ENCODE peak calls at places on chromosomes 11 and 22, in five cellular contexts. H, Q, R, G and C are unnamed samples.

GRCh38 chr22:48141301-48141700 is 1378.9 kb downstream of the TBC1D22A start:
- DNase-seq in H (no peak), Q (no peak), R (no peak), G (no peak), C (no peak)

GRCh38 chr11:58914821-58915543 is 24.3 kb upstream of the GLYATL1 start:
- DNase-seq in H (no peak), Q (no peak), R (no peak), G (no peak), C (no peak)

GRCh38 chr22:24494182-24494534 is 974 bp upstream of the UPB1 start:
- DNase-seq in H (no peak), Q (no peak), R (no peak), G (no peak), C (no peak)

GRCh38 chr11:15801616-15802015 is 554.7 kb downstream of the SOX6 start:
- DNase-seq in H (no peak), Q (no peak), R (no peak), G (no peak), C (no peak)

GRCh38 chr22:48493733-48494132 is 1333.9 kb downstream of the BRD1 start:
- DNase-seq in H (no peak), Q (no peak), R (no peak), G (no peak), C (no peak)

GRCh38 chr22:42680648-42681047 is 31.5 kb upstream of the CYB5R3 start:
- DNase-seq in H (no peak), Q (no peak), R (no peak), G (no peak), C (no peak)

GRCh38 chr11:60625262-60625661 is 74.2 kb upstream of the MS4A8 start:
- DNase-seq in H (no peak), Q (peak), R (peak), G (no peak), C (no peak)

GRCh38 chr11:88231894-88232482 is 56.7 kb upstream of the RAB38 start:
- DNase-seq in H (no peak), Q (peak), R (no peak), G (no peak), C (no peak)

GRCh38 chr11:108009497-108010360 is 1.0 kb downstream of the CUL5 start:
- DNase-seq in H (no peak), Q (no peak), R (no peak), G (no peak), C (no peak)

GRCh38 chr22:27801197-27801615 is 350 bp downstream of the MN1 start:
- DNase-seq in H (peak), Q (no peak), R (no peak), G (no peak), C (peak)

GRCh38 chr11:24704716-24705115 is 207.9 kb downstream of the LUZP2 start:
- DNase-seq in H (no peak), Q (no peak), R (no peak), G (no peak), C (no peak)

GRCh38 chr11:203056-203944 is 3.9 kb downstream of the BET1L start:
- DNase-seq in H (no peak), Q (no peak), R (peak), G (no peak), C (no peak)

GRCh38 chr11:200224-201003 is 6.8 kb downstream of the BET1L start:
- DNase-seq in H (peak), Q (no peak), R (no peak), G (peak), C (peak)

GRCh38 chr11:201936-202335 is 5.3 kb downstream of the BET1L start:
- DNase-seq in H (peak), Q (no peak), R (no peak), G (peak), C (no peak)

GRCh38 chr11:203945-204586 is 3.1 kb downstream of the BET1L start:
- DNase-seq in H (no peak), Q (no peak), R (peak), G (no peak), C (no peak)

DNA sequence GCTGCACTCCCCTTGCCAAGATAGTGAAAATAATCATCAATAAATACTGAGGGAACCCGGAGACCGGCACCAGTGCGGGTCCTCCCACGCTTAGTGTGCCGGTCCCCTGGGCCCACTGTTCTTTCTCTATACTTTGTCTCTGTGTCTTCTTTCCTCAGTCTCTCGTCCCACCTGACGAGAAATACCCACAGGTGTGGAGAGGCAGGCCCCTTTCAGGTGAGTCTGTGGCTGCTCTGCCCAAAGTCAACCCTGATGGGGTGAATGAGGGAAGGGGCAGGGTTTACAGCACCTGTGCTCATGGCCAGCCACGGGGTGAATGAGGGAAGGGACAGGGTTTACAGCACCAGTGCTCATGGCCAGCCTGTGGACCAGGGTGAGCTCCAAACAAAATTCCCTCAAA is 4.7 kb downstream of the BET1L start:
- DNase-seq in H (no peak), Q (no peak), R (no peak), G (no peak), C (no peak)
- TF ChIP-seq POLR2A in H (no peak), Q (no peak), R (no peak), G (no peak), C (no peak)

GRCh38 chr11:46523290-46523689 is 70.5 kb downstream of the AMBRA1 start:
- DNase-seq in H (no peak), Q (no peak), R (no peak), G (no peak), C (no peak)
- TF ChIP-seq POLR2A in H (no peak), Q (no peak), R (no peak), G (no peak), C (no peak)

GRCh38 chr11:92272651-92273050 is 48.0 kb downstream of the FAT3 start:
- DNase-seq in H (no peak), Q (no peak), R (no peak), G (no peak), C (no peak)
- TF ChIP-seq POLR2A in H (no peak), Q (no peak), R (no peak), G (no peak), C (no peak)

DNA sequence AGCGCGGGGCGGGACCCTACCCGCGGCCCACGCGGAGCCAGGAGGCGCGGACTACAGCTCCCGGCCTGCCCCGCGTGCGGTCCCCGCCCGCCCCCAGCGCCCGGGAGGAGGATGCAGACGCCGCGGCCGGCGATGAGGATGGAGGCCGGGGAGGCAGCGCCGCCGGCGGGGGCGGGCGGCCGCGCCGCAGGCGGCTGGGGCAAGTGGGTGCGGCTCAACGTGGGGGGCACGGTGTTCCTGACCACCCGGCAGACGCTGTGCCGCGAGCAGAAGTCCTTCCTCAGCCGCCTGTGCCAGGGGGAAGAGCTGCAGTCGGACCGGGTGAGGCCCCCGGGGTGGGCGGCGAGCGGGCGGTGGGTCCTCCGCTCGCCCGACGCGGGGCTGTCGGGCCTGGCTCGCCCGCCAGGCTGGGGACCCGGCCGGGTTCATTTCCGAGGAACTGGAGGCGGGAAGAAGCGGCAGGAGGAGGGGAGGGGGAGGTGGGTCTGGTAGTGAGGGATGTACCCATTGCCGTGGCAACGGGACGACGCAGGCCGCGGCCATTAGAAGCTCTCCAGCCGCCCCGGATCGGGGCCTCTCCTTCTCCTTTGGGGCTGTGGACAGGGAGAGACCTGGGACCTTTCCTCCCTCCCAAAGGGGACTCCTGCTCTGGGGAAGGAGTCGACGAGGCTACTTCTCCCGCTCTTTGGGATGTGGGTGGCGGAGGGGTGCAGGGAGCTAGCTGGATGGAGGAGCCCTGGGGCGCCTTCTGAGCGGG is at the start of gene KCTD17:
- DNase-seq in H (peak), Q (peak), R (peak), G (peak), C (peak)
- TF ChIP-seq POLR2A in H (peak), Q (no peak), R (no peak), G (no peak), C (no peak)

GRCh38 chr11:118434553-118435232 is 1.6 kb upstream of the KMT2A start:
- DNase-seq in H (peak), Q (peak), R (peak), G (peak), C (peak)
- TF ChIP-seq POLR2A in H (no peak), Q (no peak), R (no peak), G (no peak), C (no peak)

DNA sequence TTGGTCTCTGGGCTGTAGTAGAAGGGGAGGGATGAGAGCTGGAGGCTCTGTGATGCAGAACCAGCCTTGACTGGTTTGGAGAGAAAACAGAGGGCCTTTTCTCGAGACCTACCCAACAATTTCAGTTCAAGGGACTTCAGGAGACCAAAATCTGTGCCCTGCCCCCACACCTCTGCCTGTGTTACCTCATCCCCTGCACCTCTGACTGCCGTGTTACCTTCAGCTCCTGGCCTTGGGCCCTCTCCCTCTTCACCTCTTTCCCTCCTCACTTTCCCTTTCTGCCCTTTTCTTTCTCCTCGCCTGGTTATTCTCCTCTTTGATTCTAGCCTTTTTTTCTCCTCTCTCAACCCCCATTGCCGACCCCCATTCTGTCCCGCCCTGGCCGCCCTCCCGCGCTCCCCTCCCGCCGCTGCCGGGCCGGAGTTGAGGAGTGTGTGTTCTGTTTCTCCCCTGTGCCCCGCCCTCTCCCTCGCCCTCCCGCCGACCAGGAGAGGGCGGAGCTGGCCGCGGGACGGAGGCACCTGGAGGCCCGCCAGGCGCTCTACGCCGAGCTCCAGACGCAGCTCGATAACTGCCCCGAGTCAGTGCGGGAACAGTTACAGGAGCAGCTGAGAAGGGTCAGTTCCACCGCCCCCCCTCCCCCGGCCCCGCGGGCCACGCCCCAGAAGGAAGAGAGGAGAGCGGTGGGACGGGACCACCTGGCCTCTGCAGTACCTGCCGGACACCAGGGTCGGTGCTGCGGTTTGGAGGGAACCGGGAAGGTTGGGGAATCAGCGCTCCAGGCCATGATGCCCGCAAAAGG is 27.2 kb downstream of the PHLDB1 start:
- DNase-seq in H (peak), Q (peak), R (peak), G (peak), C (peak)
- TF ChIP-seq POLR2A in H (no peak), Q (no peak), R (peak), G (no peak), C (no peak)

GRCh38 chr11:35619030-35619753 is 932 bp downstream of the FJX1 start:
- DNase-seq in H (no peak), Q (no peak), R (no peak), G (peak), C (peak)

GRCh38 chr11:35615911-35616900 is 2.1 kb upstream of the FJX1 start:
- DNase-seq in H (peak), Q (peak), R (peak), G (no peak), C (no peak)

GRCh38 chr11:35617316-35617686 is 959 bp upstream of the FJX1 start:
- DNase-seq in H (no peak), Q (no peak), R (no peak), G (no peak), C (no peak)

GRCh38 chr11:35618497-35619029 is 303 bp downstream of the FJX1 start:
- DNase-seq in H (peak), Q (no peak), R (no peak), G (peak), C (peak)

DNA sequence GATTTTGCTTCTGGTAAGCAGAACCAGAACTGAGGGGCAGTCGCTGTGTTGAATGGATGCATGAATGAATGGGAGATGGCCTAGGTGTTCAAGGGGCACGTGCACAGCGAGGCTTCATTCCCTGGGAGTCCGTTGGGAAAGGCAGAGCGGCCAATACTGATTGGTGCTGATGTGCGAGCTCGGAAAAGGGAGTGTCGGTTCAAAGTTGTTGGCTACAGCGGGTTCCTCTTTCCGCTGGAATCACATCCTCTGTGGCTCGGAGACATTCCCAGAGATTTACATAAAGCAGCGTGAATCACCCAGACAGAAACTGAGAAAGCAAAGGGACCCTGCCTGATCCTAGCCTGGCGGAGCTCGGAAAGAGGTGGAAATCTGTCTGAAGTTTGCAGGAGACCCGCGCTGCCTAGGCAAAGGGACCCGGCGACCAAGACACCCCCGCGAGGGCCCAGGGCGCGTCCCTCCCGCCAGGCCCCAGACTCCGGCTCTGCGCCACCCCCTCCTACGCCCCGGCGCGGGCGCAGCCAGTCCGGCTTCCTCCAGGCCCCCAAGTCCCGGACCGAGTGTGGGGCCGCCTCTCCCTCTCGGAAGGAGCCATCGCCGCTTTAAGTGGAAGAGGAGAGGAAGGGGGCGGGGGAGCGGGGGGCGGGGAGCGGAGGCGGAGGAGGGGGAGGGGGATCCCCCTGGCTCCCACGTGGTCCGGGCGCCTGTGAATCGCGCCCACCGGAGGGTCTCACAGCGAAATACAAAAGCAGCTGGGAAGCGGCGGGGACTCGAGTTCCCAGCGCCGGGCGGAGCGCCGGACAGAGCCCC is at the start of gene FJX1:
- DNase-seq in H (peak), Q (peak), R (peak), G (peak), C (peak)
- TF ChIP-seq POLR2A in H (no peak), Q (no peak), R (no peak), G (no peak), C (no peak)

GRCh38 chr11:12120031-12121008 is 9.9 kb downstream of the MICAL2 start:
- DNase-seq in H (no peak), Q (no peak), R (no peak), G (no peak), C (no peak)
- TF ChIP-seq POLR2A in H (no peak), Q (no peak), R (no peak), G (no peak), C (no peak)

DNA sequence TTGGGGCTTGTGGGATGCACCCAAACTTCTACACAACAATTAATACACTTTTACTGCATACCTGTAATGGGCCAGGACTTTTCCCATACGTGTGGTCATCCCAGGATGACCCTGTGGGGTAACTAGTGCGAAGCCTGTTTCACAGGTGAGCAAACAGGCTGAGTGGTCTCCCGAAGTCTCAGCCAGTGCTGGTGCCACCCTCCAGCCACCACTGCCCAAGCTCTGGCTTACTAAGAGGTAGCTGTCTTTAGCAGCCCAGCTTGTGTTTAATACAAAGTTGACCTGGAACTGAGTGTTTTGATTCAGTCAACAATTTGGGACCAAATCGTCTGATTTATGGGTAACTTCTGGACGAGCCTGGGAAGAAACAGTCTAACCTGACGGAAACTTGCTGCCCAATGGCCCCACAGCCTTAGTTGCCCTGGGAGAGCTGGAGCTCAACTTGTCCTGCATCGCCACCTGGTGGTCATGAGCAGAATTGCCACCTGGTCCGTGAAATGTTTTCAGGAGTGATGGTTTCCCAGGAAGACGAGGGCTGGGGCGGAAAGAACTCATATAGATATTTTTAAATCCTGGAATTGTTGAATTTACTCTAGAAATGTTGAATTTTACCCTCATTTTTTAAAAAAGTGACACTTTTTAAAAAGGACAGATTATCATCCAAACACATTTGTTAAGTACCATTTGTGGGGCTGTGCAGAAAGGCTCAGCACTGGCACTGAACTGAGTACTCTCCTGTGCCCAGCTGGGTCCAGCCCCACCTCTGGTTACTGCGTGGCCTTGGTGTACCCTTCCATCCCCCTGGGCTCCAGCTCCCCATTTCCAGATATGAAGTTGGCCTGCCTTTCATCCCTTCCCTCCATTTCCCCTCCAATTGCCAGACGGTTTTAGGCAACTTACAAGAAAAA is 95.5 kb upstream of the PARVA start:
- DNase-seq in H (peak), Q (peak), R (peak), G (peak), C (peak)
- TF ChIP-seq POLR2A in H (peak), Q (no peak), R (no peak), G (no peak), C (no peak)